ENCODE peak calls at places on chromosomes 6 and 20, in seven cellular contexts. L is tibial artery; Z is iPS DF 6.9; K is left ventricle myocardium superior; V is NCI-H187 treated with DMSO at 0.1 percent for 48 hours; S is stimulated activated CD4-positive, alpha-beta T cell treated with anti-CD3 and anti-CD28 coated beads, Interleukin-12 subunit alpha, Interleukin-12 subunit beta, amount 100 ng/mL, for 4 hours; I is NCI-H748 treated with DMSO at 0.1 percent for 48 hours. E is an unnamed sample.
A peak's percentile ranks its signal among the peaks of the same experiment; 100 is the strongest.

GRCh38 chr20:56826306-56826970 is 197.3 kb downstream of the TFAP2C start:
- DNase-seq in L (no peak), Z (no peak), K (no peak), V (no peak), S (no peak), I (no peak), E (no peak)

GRCh38 chr6:166494757-166495486 is 91.6 kb downstream of the RAMACL start:
- DNase-seq in L (no peak), Z (no peak), K (no peak), V (no peak), S (peak; percentile 47), I (no peak), E (no peak)

GRCh38 chr6:17220511-17220910 is 60.6 kb upstream of the RBM24 start:
- DNase-seq in L (no peak), Z (no peak), K (no peak), V (no peak), S (no peak), I (no peak), E (no peak)

GRCh38 chr20:38270869-38271608 is 10.5 kb upstream of the KIAA1755 start:
- DNase-seq in L (peak; percentile 68), Z (no peak), K (peak; percentile 80), V (no peak), S (no peak), I (no peak), E (no peak)

GRCh38 chr20:41171736-41172295 is 34.5 kb downstream of the PLCG1 start:
- DNase-seq in L (peak; percentile 16), Z (no peak), K (no peak), V (no peak), S (no peak), I (no peak), E (no peak)

GRCh38 chr6:67450641-67451040 is 1184.4 kb upstream of the ADGRB3 start:
- DNase-seq in L (no peak), Z (no peak), K (no peak), V (no peak), S (no peak), I (no peak), E (no peak)

GRCh38 chr6:4844108-4844507 is 67.9 kb downstream of the CDYL start:
- DNase-seq in L (no peak), Z (peak; percentile 48), K (no peak), V (no peak), S (no peak), I (peak; percentile 58), E (no peak)

GRCh38 chr20:25464501-25465204 is 57.2 kb downstream of the GINS1 start:
- DNase-seq in L (no peak), Z (no peak), K (no peak), V (no peak), S (no peak), I (no peak), E (no peak)

GRCh38 chr6:89482136-89482535 is 49.2 kb downstream of the ANKRD6 start:
- DNase-seq in L (no peak), Z (no peak), K (no peak), V (no peak), S (no peak), I (no peak), E (no peak)

GRCh38 chr6:70717038-70717801 is 49.5 kb downstream of the SMAP1 start:
- DNase-seq in L (no peak), Z (no peak), K (no peak), V (no peak), S (no peak), I (no peak), E (no peak)

GRCh38 chr6:1068905-1069304 is 243.0 kb upstream of the FOXQ1 start:
- DNase-seq in L (no peak), Z (no peak), K (no peak), V (no peak), S (no peak), I (no peak), E (no peak)

GRCh38 chr6:142838821-142839685 is 105.9 kb downstream of the HIVEP2 start:
- DNase-seq in L (no peak), Z (no peak), K (no peak), V (no peak), S (no peak), I (no peak), E (no peak)

GRCh38 chr6:22141271-22141745 is 155.5 kb downstream of the PRL start:
- DNase-seq in L (no peak), Z (no peak), K (no peak), V (no peak), S (no peak), I (peak; percentile 99), E (no peak)

GRCh38 chr6:108544586-108544985 is 16.1 kb upstream of the FOXO3 start:
- DNase-seq in L (no peak), Z (no peak), K (no peak), V (no peak), S (no peak), I (no peak), E (no peak)

GRCh38 chr20:45888681-45889080 is 1.3 kb upstream of the SPATA25 start:
- DNase-seq in L (no peak), Z (no peak), K (no peak), V (no peak), S (no peak), I (no peak), E (no peak)

GRCh38 chr6:12295558-12296254 is 5.5 kb downstream of the EDN1 start:
- DNase-seq in L (no peak), Z (no peak), K (no peak), V (no peak), S (no peak), I (no peak), E (no peak)

GRCh38 chr20:44079291-44079690 is 107.7 kb downstream of the JPH2 start:
- DNase-seq in L (peak; percentile 13), Z (no peak), K (no peak), V (no peak), S (no peak), I (no peak), E (no peak)

GRCh38 chr6:170236131-170236851 is 54.6 kb downstream of the DLL1 start:
- DNase-seq in L (no peak), Z (no peak), K (peak; percentile 6), V (no peak), S (no peak), I (no peak), E (no peak)

GRCh38 chr20:4809707-4810106 is 88.0 kb downstream of the PRND start:
- DNase-seq in L (no peak), Z (no peak), K (no peak), V (peak; percentile 29), S (no peak), I (no peak), E (no peak)

E was measured in CD14-positive monocyte.